ENCODE peak calls at places on chromosomes 1 and 21, in seven cellular contexts. Z is fibroblast of the aortic adventitia, T is cardiac muscle cell, A is astrocyte of the cerebellum, I is HCT116, C is neural progenitor cell, B is hepatocyte. N is an unnamed sample.

GRCh38 chr1:36366091-36366661 is 19.5 kb downstream of the STK40 start:
- DNase-seq in Z (no peak), I (no peak), T (no peak), C (peak), B (peak), A (no peak), N (no peak)

GRCh38 chr1:203450541-203451149 is 25.0 kb upstream of the PRELP start:
- DNase-seq in Z (no peak), B (no peak), C (no peak), T (no peak), A (no peak), I (no peak), N (no peak)

GRCh38 chr1:117061986-117062415 is 1.9 kb downstream of the TTF2 start:
- DNase-seq in B (peak), A (peak), I (no peak), Z (peak), C (no peak), T (no peak), N (no peak)

GRCh38 chr21:45460011-45460565 is 55.1 kb downstream of the COL18A1 start:
- DNase-seq in T (no peak), I (no peak), Z (no peak), A (no peak), B (no peak), C (no peak), N (no peak)

GRCh38 chr1:28078680-28079626 is 9.5 kb downstream of the EYA3 start:
- DNase-seq in A (peak), C (no peak), Z (peak), I (peak), T (no peak), B (peak), N (no peak)

GRCh38 chr1:20136249-20136648 is 2.9 kb upstream of the PLA2G2F start:
- DNase-seq in T (no peak), A (no peak), I (no peak), Z (no peak), B (no peak), C (no peak), N (no peak)

GRCh38 chr21:39935716-39936115 is 68.5 kb downstream of the PCP4 start:
- DNase-seq in Z (no peak), C (no peak), B (no peak), I (no peak), A (no peak), T (no peak), N (no peak)

GRCh38 chr1:167713330-167714081 is 8.3 kb upstream of the MPZL1 start:
- DNase-seq in C (peak), T (peak), B (peak), A (no peak), I (no peak), Z (no peak), N (no peak)

GRCh38 chr1:28751315-28752056 is 14.7 kb downstream of the YTHDF2 start:
- DNase-seq in T (no peak), I (no peak), B (no peak), Z (peak), C (no peak), A (no peak), N (no peak)

GRCh38 chr1:235958021-235958420 is 91.3 kb upstream of the LYST start:
- DNase-seq in Z (no peak), A (no peak), T (no peak), I (no peak), C (no peak), B (no peak), N (no peak)

GRCh38 chr1:234484991-234485739 is 6.2 kb upstream of the TARBP1 start:
- DNase-seq in Z (no peak), B (no peak), A (no peak), C (no peak), I (no peak), T (no peak), N (no peak)

GRCh38 chr1:91400133-91400725 is 4.4 kb downstream of the HFM1 start:
- DNase-seq in A (peak), C (peak), B (no peak), Z (peak), T (no peak), I (no peak), N (no peak)
- TF ChIP-seq CTCF in A (no peak), C (peak), B (no peak), Z (no peak), T (no peak), I (peak), N (no peak)

DNA sequence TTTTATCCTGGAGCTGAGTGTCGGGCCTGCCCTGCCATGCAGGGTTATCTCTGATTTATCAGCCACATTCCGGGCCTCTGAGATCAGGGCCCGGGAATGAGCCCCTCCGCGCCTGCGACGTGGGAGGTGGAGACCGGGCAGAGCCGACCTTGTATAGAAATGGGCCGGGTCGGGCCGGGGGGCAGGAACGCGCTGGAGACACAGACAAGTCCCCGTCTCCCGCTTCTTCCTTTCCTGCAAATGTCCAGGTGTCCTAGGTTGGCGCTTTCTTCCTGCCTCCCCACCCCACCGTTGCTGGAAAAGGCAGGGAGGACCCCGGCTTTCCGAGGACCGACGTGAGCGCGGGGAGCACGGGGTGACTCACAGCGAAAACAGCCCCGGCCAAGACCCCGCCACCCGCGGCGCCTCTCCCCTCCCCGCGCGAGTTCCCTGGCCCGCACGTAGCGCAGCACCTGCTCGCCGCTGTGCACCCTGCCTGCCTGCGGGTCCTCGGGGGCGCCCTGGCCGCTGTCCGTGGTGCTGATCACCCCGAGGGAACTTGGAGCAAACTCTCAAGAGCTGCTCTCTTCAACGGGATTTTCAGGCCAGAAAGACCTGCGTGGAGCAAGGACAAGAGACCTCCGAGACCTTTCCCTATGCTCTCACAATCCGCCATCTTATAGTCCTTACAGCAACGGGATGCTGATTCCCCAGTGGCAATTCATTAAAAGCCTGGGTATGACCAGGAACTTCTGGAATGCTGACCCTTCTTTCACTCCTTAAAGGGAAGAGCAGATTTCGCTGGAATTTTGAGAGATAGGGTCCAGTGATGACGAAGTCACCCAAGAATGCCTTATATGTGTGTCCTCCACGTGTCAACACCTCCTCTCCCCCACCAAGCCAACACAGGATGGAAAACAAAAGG is 475 bp upstream of the NPPB start:
- DNase-seq in C (peak), T (peak), A (peak), B (peak), Z (peak), I (no peak), N (peak)
- TF ChIP-seq CTCF in C (peak), T (peak), A (peak), B (no peak), Z (peak), I (peak), N (peak)

DNA sequence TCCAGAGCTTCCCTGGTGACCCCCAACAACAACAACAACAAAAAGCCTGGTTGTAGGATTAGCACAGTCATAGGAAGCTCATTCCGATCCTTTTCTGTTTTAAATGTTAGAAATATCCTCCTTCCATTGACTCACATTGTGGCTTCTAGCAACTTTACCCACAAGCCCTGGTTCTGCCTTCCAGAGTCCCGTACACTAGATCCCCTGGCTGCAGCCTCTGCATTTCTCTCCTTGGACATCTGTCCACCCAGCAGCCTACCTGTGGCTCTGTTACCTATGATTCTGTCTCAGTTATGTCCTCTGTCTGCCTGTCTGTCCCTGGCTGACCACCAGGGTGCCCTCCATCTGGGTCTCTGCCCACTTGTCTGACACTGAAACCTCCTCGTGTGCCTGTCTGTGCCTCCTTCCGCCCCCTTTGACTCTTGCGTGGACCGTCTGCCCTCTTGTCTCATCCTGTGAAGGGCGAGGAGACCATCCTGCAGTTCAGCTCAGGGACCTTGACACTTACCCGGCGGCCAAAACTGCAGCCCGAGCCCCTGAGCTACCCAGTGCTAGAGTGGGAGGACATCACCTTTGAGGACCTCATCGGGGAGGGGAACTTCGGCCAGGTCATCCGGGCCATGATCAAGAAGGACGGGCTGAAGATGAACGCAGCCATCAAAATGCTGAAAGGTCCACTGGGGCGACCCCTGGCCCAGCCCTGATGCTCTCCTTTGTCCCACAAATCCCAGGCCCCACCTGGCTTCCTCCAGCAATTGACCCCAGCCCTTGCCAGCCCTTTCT is 16.1 kb downstream of the TIE1 start:
- DNase-seq in I (no peak), Z (no peak), B (no peak), T (no peak), C (no peak), A (no peak), N (no peak)
- TF ChIP-seq CTCF in I (peak), Z (peak), B (no peak), T (peak), C (peak), A (peak), N (no peak)

GRCh38 chr1:209106237-209106741 is 477.2 kb upstream of the CAMK1G start:
- DNase-seq in Z (peak), I (no peak), A (peak), B (peak), C (peak), T (no peak), N (no peak)
- TF ChIP-seq CTCF in Z (peak), I (no peak), A (no peak), B (no peak), C (no peak), T (no peak), N (no peak)

GRCh38 chr1:232431326-232431725 is 198.6 kb downstream of the SIPA1L2 start:
- DNase-seq in I (no peak), A (no peak), Z (no peak), B (no peak), T (no peak), C (no peak), N (no peak)

GRCh38 chr1:232431748-232432147 is 198.2 kb downstream of the SIPA1L2 start:
- DNase-seq in A (no peak), T (peak), Z (no peak), I (no peak), B (no peak), C (no peak), N (no peak)

GRCh38 chr1:232432313-232432712 is 197.6 kb downstream of the SIPA1L2 start:
- DNase-seq in A (peak), T (peak), I (no peak), Z (no peak), B (no peak), C (no peak), N (no peak)

GRCh38 chr1:232428781-232429530 is 201.0 kb downstream of the SIPA1L2 start:
- DNase-seq in A (no peak), B (peak), I (no peak), Z (peak), C (no peak), T (peak), N (no peak)

GRCh38 chr1:232430467-232430866 is 199.5 kb downstream of the SIPA1L2 start:
- DNase-seq in C (no peak), B (no peak), I (no peak), T (no peak), A (no peak), Z (no peak), N (no peak)
- TF ChIP-seq CTCF in C (no peak), B (no peak), I (no peak), T (no peak), A (no peak), Z (no peak), N (no peak)

GRCh38 chr1:109425902-109426277 is 358 bp downstream of the PSMA5 start:
- DNase-seq in Z (peak), B (peak), I (no peak), C (no peak), A (no peak), T (no peak), N (peak)

GRCh38 chr1:109423498-109423897 is 2.8 kb downstream of the PSMA5 start:
- DNase-seq in B (no peak), I (no peak), Z (no peak), C (no peak), A (no peak), T (no peak), N (no peak)

GRCh38 chr1:109425391-109425790 is 857 bp downstream of the PSMA5 start:
- DNase-seq in A (no peak), I (no peak), T (no peak), C (no peak), Z (peak), B (no peak), N (no peak)

GRCh38 chr1:109427171-109427467 is 871 bp upstream of the PSMA5 start:
- DNase-seq in C (no peak), A (no peak), B (no peak), I (no peak), Z (peak), T (peak), N (no peak)

DNA sequence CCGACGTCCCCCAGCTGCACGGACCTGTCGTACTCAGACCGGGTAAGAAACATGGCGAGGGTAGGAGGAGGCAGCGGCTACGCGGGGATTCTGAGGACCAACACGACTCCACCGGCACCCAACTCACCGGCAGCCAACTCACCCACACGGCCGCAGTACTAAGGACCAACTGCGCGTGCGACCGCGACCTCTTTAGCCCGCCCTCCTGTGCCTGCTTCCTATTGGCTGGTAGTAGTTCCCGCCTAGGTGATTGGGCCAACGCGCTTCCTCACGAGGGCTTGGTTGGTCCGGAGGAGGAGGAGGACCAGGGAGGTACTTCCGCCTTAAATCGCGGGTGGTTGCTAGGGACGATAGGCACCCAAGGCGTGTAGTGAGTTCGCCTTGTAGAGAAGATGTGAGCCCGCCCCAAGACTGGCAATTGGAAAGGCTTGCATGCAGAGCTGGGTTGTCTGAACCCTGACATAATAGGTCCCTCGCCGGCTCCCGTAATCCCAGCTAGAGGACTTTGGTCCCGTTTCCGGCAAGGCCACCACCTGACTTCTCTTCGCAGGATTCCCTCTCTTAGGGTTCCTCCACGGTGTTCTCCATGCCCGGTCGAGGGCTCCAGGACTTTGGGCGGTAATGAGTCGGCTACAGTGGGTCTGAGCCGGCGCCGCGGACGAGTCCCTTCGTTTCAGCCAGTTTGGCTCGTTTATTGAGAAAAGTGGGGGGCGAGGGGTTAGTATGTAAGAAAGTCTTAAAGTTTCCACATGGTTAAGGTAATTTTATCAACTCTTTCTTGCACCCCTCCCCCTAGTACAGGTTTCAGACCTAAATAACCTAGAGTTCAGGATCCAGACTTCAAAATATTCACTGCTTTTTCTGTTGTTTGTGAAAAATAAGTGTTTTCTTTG is at the start of gene PSMA5:
- DNase-seq in A (peak), I (peak), Z (peak), B (peak), T (peak), C (peak), N (peak)
- TF ChIP-seq CTCF in A (no peak), I (no peak), Z (no peak), B (no peak), T (no peak), C (no peak), N (no peak)

GRCh38 chr1:22658385-22659163 is 5.5 kb downstream of the C1QB start:
- DNase-seq in C (no peak), Z (no peak), T (no peak), I (no peak), A (no peak), B (no peak), N (no peak)

GRCh38 chr1:22653741-22654140 is 705 bp downstream of the C1QB start:
- DNase-seq in T (no peak), C (no peak), A (no peak), I (no peak), B (no peak), Z (no peak), N (no peak)

GRCh38 chr1:22652457-22652856 is 579 bp upstream of the C1QB start:
- DNase-seq in Z (no peak), A (no peak), I (no peak), B (no peak), C (no peak), T (no peak), N (no peak)

GRCh38 chr1:22652881-22653316 is at the start of gene C1QB:
- DNase-seq in B (no peak), T (no peak), C (no peak), A (no peak), I (no peak), Z (no peak), N (no peak)

GRCh38 chr1:22654692-22655091 is 1.7 kb downstream of the C1QB start:
- DNase-seq in T (no peak), A (no peak), I (no peak), Z (no peak), C (no peak), B (no peak), N (no peak)
- TF ChIP-seq CTCF in T (no peak), A (peak), I (peak), Z (peak), C (peak), B (no peak), N (no peak)

GRCh38 chr1:29964718-29965533 is 728.6 kb downstream of the PTPRU start:
- DNase-seq in B (no peak), C (no peak), I (no peak), A (no peak), Z (no peak), T (no peak), N (no peak)

GRCh38 chr1:29966526-29967045 is 730.3 kb downstream of the PTPRU start:
- DNase-seq in I (no peak), C (no peak), Z (no peak), T (no peak), A (no peak), B (no peak), N (no peak)

GRCh38 chr1:29969576-29969975 is 733.3 kb downstream of the PTPRU start:
- DNase-seq in C (no peak), Z (no peak), T (no peak), B (no peak), I (no peak), A (no peak), N (no peak)

GRCh38 chr1:29963946-29964345 is 727.6 kb downstream of the PTPRU start:
- DNase-seq in T (no peak), B (no peak), C (no peak), I (no peak), Z (no peak), A (no peak), N (no peak)

GRCh38 chr1:29967261-29967660 is 730.9 kb downstream of the PTPRU start:
- DNase-seq in B (no peak), Z (no peak), A (no peak), C (no peak), I (no peak), T (no peak), N (no peak)
- TF ChIP-seq CTCF in B (no peak), Z (no peak), A (no peak), C (no peak), I (no peak), T (no peak), N (no peak)

DNA sequence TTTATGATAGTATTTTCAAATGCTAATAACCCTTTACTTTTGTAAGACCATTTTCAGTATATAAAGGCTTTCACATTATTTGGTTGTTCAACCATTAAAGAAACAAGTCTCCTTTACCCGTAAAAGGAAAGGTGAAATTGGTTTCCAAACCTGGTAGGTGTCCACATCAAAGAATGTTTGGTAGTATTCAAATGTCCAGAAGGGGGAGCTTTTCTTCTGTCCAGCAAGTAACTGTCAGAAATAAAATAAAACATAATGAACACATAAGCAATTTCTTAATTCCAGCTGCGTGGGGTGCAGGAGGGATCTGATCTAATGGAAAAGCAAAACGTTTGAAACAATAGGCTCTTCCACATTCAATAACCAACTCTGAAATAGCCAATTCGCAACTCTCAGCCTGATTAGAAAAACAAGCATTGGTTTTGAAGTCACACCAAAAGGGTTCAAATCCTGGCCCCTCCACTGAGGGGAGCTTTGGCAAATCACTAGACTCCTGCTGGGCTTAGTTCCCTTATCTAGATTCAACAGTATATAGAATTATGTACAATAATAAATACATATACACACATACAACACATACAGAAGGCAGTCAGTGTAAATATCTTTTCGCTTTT is 11.0 kb downstream of the YIPF1 start:
- DNase-seq in T (peak), I (peak), B (peak), A (no peak), Z (peak), C (peak), N (no peak)
- TF ChIP-seq CTCF in T (peak), I (peak), B (peak), A (peak), Z (peak), C (peak), N (peak)